ENCODE peak calls at places on chromosomes 13 and 19, in six cellular contexts. One of them, this sample, is unnamed. For H3K4me1 and H3K9me3, the result is how much of the 10 kb centered on the place peaks cover.

GRCh38 chr13:112161441-112162301 is 94.7 kb downstream of the SOX1 start:
- DNase-seq in heart left ventricle: no peak
- DNase-seq in effector memory CD4-positive, alpha-beta T cell: no peak
- DNase-seq in iPS DF 6.9: peak
- DNase-seq in Peyer's patch: no peak
- DNase-seq in ascending aorta: no peak
- DNase-seq in this sample: no peak

GRCh38 chr19:2048959-2049740 is 1.9 kb downstream of the MKNK2 start:
- DNase-seq in Peyer's patch: peak
- DNase-seq in ascending aorta: no peak
- DNase-seq in iPS DF 6.9: no peak
- DNase-seq in effector memory CD4-positive, alpha-beta T cell: no peak
- DNase-seq in heart left ventricle: peak
- DNase-seq in this sample: no peak

GRCh38 chr13:40813662-40814454 is 24.4 kb downstream of the SLC25A15 start:
- DNase-seq in ascending aorta: no peak
- DNase-seq in heart left ventricle: no peak
- DNase-seq in iPS DF 6.9: peak
- DNase-seq in effector memory CD4-positive, alpha-beta T cell: no peak
- DNase-seq in Peyer's patch: no peak
- DNase-seq in this sample: no peak

GRCh38 chr13:73849292-73849691 is 284.9 kb downstream of the KLF12 start:
- DNase-seq in effector memory CD4-positive, alpha-beta T cell: no peak
- DNase-seq in iPS DF 6.9: peak
- DNase-seq in Peyer's patch: no peak
- DNase-seq in heart left ventricle: no peak
- DNase-seq in ascending aorta: no peak
- DNase-seq in this sample: peak

GRCh38 chr19:33064778-33065550 is at the start of gene RHPN2:
- DNase-seq in effector memory CD4-positive, alpha-beta T cell: no peak
- DNase-seq in Peyer's patch: peak
- DNase-seq in heart left ventricle: peak
- DNase-seq in ascending aorta: no peak
- DNase-seq in iPS DF 6.9: no peak
- DNase-seq in this sample: peak

GRCh38 chr13:52785721-52786120 is 46.1 kb upstream of the CNMD start:
- DNase-seq in heart left ventricle: no peak
- DNase-seq in effector memory CD4-positive, alpha-beta T cell: no peak
- DNase-seq in iPS DF 6.9: no peak
- DNase-seq in Peyer's patch: no peak
- DNase-seq in ascending aorta: no peak
- DNase-seq in this sample: no peak

GRCh38 chr13:31119966-31120733 is 41.6 kb downstream of the HSPH1 start:
- DNase-seq in Peyer's patch: no peak
- DNase-seq in effector memory CD4-positive, alpha-beta T cell: no peak
- DNase-seq in heart left ventricle: no peak
- DNase-seq in iPS DF 6.9: no peak
- DNase-seq in ascending aorta: no peak
- DNase-seq in this sample: no peak

GRCh38 chr13:42054798-42055499 is 6.5 kb downstream of the DGKH start:
- DNase-seq in effector memory CD4-positive, alpha-beta T cell: no peak
- DNase-seq in ascending aorta: no peak
- DNase-seq in iPS DF 6.9: no peak
- DNase-seq in Peyer's patch: no peak
- DNase-seq in heart left ventricle: no peak
- DNase-seq in this sample: no peak

GRCh38 chr13:95496485-95496884 is 56.0 kb upstream of the CLDN10 start:
- DNase-seq in ascending aorta: no peak
- DNase-seq in effector memory CD4-positive, alpha-beta T cell: no peak
- DNase-seq in heart left ventricle: no peak
- DNase-seq in Peyer's patch: no peak
- DNase-seq in iPS DF 6.9: no peak
- DNase-seq in this sample: no peak

GRCh38 chr13:33307820-33308219 is 22.3 kb upstream of the STARD13 start:
- DNase-seq in heart left ventricle: no peak
- DNase-seq in Peyer's patch: no peak
- DNase-seq in ascending aorta: no peak
- DNase-seq in effector memory CD4-positive, alpha-beta T cell: no peak
- DNase-seq in iPS DF 6.9: no peak
- DNase-seq in this sample: no peak

GRCh38 chr13:97076898-97077297 is 82.6 kb upstream of the OXGR1 start:
- DNase-seq in iPS DF 6.9: no peak
- DNase-seq in heart left ventricle: no peak
- DNase-seq in ascending aorta: no peak
- DNase-seq in Peyer's patch: no peak
- DNase-seq in effector memory CD4-positive, alpha-beta T cell: no peak
- DNase-seq in this sample: no peak

GRCh38 chr19:54339646-54340358 is 840 bp upstream of the LILRA4 start:
- DNase-seq in effector memory CD4-positive, alpha-beta T cell: no peak
- DNase-seq in iPS DF 6.9: no peak
- DNase-seq in heart left ventricle: peak
- DNase-seq in Peyer's patch: peak
- DNase-seq in ascending aorta: no peak
- DNase-seq in this sample: no peak

GRCh38 chr19:45406957-45407375 is 522 bp downstream of the POLR1G start:
- DNase-seq in heart left ventricle: no peak
- DNase-seq in ascending aorta: no peak
- DNase-seq in iPS DF 6.9: no peak
- DNase-seq in effector memory CD4-positive, alpha-beta T cell: no peak
- DNase-seq in Peyer's patch: no peak
- DNase-seq in this sample: no peak

GRCh38 chr19:40465025-40465780 is at the start of gene BLVRB:
- DNase-seq in iPS DF 6.9: no peak
- DNase-seq in heart left ventricle: no peak
- DNase-seq in effector memory CD4-positive, alpha-beta T cell: peak
- DNase-seq in Peyer's patch: no peak
- DNase-seq in ascending aorta: no peak
- DNase-seq in this sample: peak

GRCh38 chr19:11987405-11988231 is 22.8 kb downstream of the ZNF763 start:
- DNase-seq in Peyer's patch: peak
- DNase-seq in effector memory CD4-positive, alpha-beta T cell: peak
- DNase-seq in heart left ventricle: peak
- DNase-seq in iPS DF 6.9: peak
- DNase-seq in ascending aorta: peak
- DNase-seq in this sample: peak

GRCh38 chr19:1435378-1435989 is 2.7 kb upstream of the RPS15 start:
- DNase-seq in ascending aorta: no peak
- DNase-seq in heart left ventricle: no peak
- DNase-seq in effector memory CD4-positive, alpha-beta T cell: no peak
- DNase-seq in Peyer's patch: no peak
- DNase-seq in iPS DF 6.9: no peak
- DNase-seq in this sample: no peak

GRCh38 chr13:26562538-26562890 is 5.0 kb downstream of the WASF3 start:
- DNase-seq in heart left ventricle: no peak
- DNase-seq in ascending aorta: no peak
- DNase-seq in Peyer's patch: no peak
- DNase-seq in effector memory CD4-positive, alpha-beta T cell: no peak
- DNase-seq in iPS DF 6.9: no peak
- DNase-seq in this sample: no peak

GRCh38 chr19:47518139-47518538 is 3.3 kb upstream of the NAPA start:
- DNase-seq in ascending aorta: no peak
- DNase-seq in heart left ventricle: no peak
- DNase-seq in effector memory CD4-positive, alpha-beta T cell: peak
- DNase-seq in iPS DF 6.9: no peak
- DNase-seq in Peyer's patch: peak
- DNase-seq in this sample: no peak

GRCh38 chr19:36420961-36421748 is 2.7 kb upstream of the ZFP82 start:
- DNase-seq in effector memory CD4-positive, alpha-beta T cell: no peak
- DNase-seq in Peyer's patch: no peak
- DNase-seq in heart left ventricle: peak
- DNase-seq in iPS DF 6.9: no peak
- DNase-seq in ascending aorta: no peak
- DNase-seq in this sample: no peak

GRCh38 chr19:38562096-38562495 is 55.7 kb downstream of the MAP4K1 start:
- DNase-seq in iPS DF 6.9: no peak
- DNase-seq in heart left ventricle: no peak
- DNase-seq in ascending aorta: no peak
- DNase-seq in Peyer's patch: no peak
- DNase-seq in effector memory CD4-positive, alpha-beta T cell: no peak
- DNase-seq in this sample: no peak

GRCh38 chr13:33761744-33762143 is 56.2 kb upstream of the RFC3 start:
- DNase-seq in iPS DF 6.9: no peak
- DNase-seq in ascending aorta: no peak
- DNase-seq in Peyer's patch: no peak
- DNase-seq in effector memory CD4-positive, alpha-beta T cell: no peak
- DNase-seq in heart left ventricle: no peak
- DNase-seq in this sample: no peak

GRCh38 chr19:41802770-41803169 is 6.4 kb downstream of the CEACAM3 start:
- DNase-seq in ascending aorta: no peak
- DNase-seq in heart left ventricle: no peak
- DNase-seq in Peyer's patch: no peak
- DNase-seq in effector memory CD4-positive, alpha-beta T cell: no peak
- DNase-seq in iPS DF 6.9: no peak
- DNase-seq in this sample: no peak

GRCh38 chr19:41799444-41800000 is 3.1 kb downstream of the CEACAM3 start:
- DNase-seq in Peyer's patch: no peak
- DNase-seq in heart left ventricle: no peak
- DNase-seq in iPS DF 6.9: no peak
- DNase-seq in effector memory CD4-positive, alpha-beta T cell: no peak
- DNase-seq in ascending aorta: no peak
- DNase-seq in this sample: peak

GRCh38 chr19:41801682-41802317 is 5.4 kb downstream of the CEACAM3 start:
- DNase-seq in heart left ventricle: no peak
- DNase-seq in iPS DF 6.9: no peak
- DNase-seq in Peyer's patch: no peak
- DNase-seq in ascending aorta: no peak
- DNase-seq in effector memory CD4-positive, alpha-beta T cell: no peak
- DNase-seq in this sample: no peak

GRCh38 chr19:41804327-41804726 is 7.9 kb downstream of the CEACAM3 start:
- DNase-seq in Peyer's patch: no peak
- DNase-seq in iPS DF 6.9: no peak
- DNase-seq in ascending aorta: no peak
- DNase-seq in heart left ventricle: no peak
- DNase-seq in effector memory CD4-positive, alpha-beta T cell: no peak
- DNase-seq in this sample: no peak

DNA sequence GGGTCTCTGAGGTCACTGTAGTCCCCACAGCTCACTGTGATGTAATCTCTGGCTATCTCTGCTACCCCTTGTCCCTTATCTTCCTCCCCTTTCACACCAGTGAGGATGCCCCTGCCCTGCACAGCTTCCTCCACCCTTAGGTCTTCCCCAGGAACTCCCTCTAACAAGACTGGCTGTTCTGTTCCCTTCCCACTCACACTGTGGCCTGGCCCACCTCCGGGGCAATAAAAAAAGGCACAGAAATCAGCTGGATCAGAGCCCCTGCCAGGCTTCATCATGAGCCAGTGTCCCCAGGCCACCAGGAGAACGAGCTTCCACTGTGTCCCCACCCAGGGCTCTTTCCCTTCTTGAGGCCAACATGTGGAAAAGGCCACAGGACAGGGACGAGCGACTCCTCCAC is 4.6 kb downstream of the CEACAM3 start:
- DNase-seq in ascending aorta: no peak
- DNase-seq in iPS DF 6.9: no peak
- DNase-seq in effector memory CD4-positive, alpha-beta T cell: no peak
- DNase-seq in heart left ventricle: no peak
- DNase-seq in Peyer's patch: no peak
- DNase-seq in this sample: no peak
- H3K4me1 ChIP-seq in ascending aorta: under half
- H3K4me1 ChIP-seq in iPS DF 6.9: under half
- H3K4me1 ChIP-seq in effector memory CD4-positive, alpha-beta T cell: under half
- H3K4me1 ChIP-seq in heart left ventricle: under half
- H3K4me1 ChIP-seq in Peyer's patch: under half
- H3K4me1 ChIP-seq in this sample: under half

DNA sequence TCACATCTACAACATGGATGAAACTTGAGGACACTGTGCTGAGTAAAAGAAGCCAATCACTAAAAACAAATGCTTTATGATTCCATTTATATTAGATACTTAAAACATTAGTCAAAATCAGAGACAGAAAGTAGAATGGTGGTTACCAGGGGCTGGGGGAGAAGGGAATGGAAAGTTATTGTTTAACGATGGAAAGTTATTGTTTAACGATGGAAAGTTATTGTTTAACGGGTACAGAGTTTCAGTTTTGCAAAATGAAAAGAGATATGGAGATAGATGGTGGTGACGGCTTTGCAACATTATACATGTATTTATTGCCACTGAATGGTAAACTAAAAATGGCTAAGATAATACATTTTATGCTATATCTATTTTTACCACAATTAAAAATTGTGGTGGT is 160.6 kb downstream of the TUBA3C start:
- DNase-seq in ascending aorta: no peak
- DNase-seq in heart left ventricle: no peak
- DNase-seq in Peyer's patch: no peak
- DNase-seq in iPS DF 6.9: no peak
- DNase-seq in effector memory CD4-positive, alpha-beta T cell: no peak
- DNase-seq in this sample: no peak
- H3K9me3 ChIP-seq in ascending aorta: under half
- H3K9me3 ChIP-seq in heart left ventricle: under half
- H3K9me3 ChIP-seq in Peyer's patch: under half
- H3K9me3 ChIP-seq in iPS DF 6.9: under half
- H3K9me3 ChIP-seq in effector memory CD4-positive, alpha-beta T cell: under half
- H3K9me3 ChIP-seq in this sample: under half

DNA sequence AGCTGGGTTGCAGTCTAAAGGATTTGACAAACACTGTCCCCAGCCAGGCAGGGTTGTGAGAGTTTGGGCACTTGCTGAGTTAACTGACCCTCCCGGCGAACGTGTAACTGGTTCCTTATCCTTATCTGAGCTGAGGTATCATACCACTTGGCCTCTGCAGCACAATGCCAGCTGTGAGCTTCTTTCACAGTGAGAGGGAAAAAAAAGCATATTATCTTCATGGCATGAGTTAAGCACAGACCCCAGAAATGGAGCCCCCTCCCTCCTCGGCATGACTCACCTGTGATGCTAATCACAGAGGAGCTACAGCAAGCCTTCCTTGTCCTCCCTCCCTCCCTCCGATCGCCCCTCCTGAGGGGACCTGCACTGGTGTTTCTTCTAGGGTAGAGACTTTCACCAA is 60.6 kb downstream of the EFNB2 start:
- DNase-seq in iPS DF 6.9: no peak
- DNase-seq in heart left ventricle: no peak
- DNase-seq in ascending aorta: no peak
- DNase-seq in Peyer's patch: no peak
- DNase-seq in effector memory CD4-positive, alpha-beta T cell: no peak
- DNase-seq in this sample: no peak
- H3K4me1 ChIP-seq in iPS DF 6.9: under half
- H3K4me1 ChIP-seq in heart left ventricle: under half
- H3K4me1 ChIP-seq in ascending aorta: under half
- H3K4me1 ChIP-seq in Peyer's patch: under half
- H3K4me1 ChIP-seq in effector memory CD4-positive, alpha-beta T cell: under half
- H3K4me1 ChIP-seq in this sample: half or more

GRCh38 chr19:56765107-56765506 is 75.4 kb downstream of the PEG3 start:
- DNase-seq in Peyer's patch: peak
- DNase-seq in heart left ventricle: peak
- DNase-seq in effector memory CD4-positive, alpha-beta T cell: no peak
- DNase-seq in ascending aorta: no peak
- DNase-seq in iPS DF 6.9: no peak
- DNase-seq in this sample: no peak

GRCh38 chr19:56764296-56764695 is 76.2 kb downstream of the PEG3 start:
- DNase-seq in iPS DF 6.9: no peak
- DNase-seq in Peyer's patch: no peak
- DNase-seq in ascending aorta: no peak
- DNase-seq in effector memory CD4-positive, alpha-beta T cell: no peak
- DNase-seq in heart left ventricle: no peak
- DNase-seq in this sample: no peak

DNA sequence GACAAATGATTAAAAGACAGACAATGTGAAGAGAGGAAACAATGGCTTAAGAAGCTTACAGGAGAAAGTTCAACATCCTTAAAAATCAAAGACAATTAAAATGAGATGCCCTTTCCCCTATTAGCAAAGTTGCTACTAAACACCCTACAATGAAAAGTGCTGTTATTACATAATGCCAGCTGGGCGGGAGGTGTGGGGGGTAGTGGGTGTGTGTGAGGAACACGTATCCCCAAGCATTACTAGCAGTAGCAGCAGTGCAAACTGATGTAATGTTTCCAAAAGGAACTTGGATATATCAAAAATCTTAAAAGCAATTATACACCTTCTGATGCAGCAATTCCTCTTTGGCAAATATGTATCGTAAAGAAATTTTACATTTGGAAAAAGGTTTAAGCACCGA is 70.9 kb downstream of the PEG3 start:
- DNase-seq in effector memory CD4-positive, alpha-beta T cell: no peak
- DNase-seq in heart left ventricle: no peak
- DNase-seq in Peyer's patch: no peak
- DNase-seq in iPS DF 6.9: no peak
- DNase-seq in ascending aorta: no peak
- DNase-seq in this sample: no peak
- H3K9me3 ChIP-seq in effector memory CD4-positive, alpha-beta T cell: under half
- H3K9me3 ChIP-seq in heart left ventricle: under half
- H3K9me3 ChIP-seq in Peyer's patch: under half
- H3K9me3 ChIP-seq in iPS DF 6.9: under half
- H3K9me3 ChIP-seq in ascending aorta: under half
- H3K9me3 ChIP-seq in this sample: under half